ENCODE peak calls at places on chromosomes 7 and 10, in six cellular contexts. Q is left ventricle myocardium inferior, U is uterus, G is pancreas, L is ascending aorta, O is heart left ventricle. F is an unnamed sample. For H3K4me1 and H3K36me3, the result is how much of the 10 kb centered on the place peaks cover.

GRCh38 chr7:112630565-112630964 is 149.8 kb downstream of the LSMEM1 start:
- DNase-seq in G (no peak), O (no peak), U (no peak), L (no peak), Q (no peak), F (no peak)

GRCh38 chr7:117385340-117386124 is 41.8 kb downstream of the ASZ1 start:
- DNase-seq in O (no peak), L (no peak), Q (no peak), U (no peak), G (no peak), F (no peak)

GRCh38 chr10:6056411-6057135 is 5.6 kb downstream of the IL2RA start:
- DNase-seq in L (no peak), U (no peak), Q (no peak), O (no peak), G (no peak), F (no peak)

GRCh38 chr7:106457678-106458077 is 172.9 kb upstream of the NAMPT start:
- DNase-seq in O (no peak), Q (no peak), L (no peak), G (no peak), U (no peak), F (no peak)

GRCh38 chr7:156022483-156023459 is 210.5 kb upstream of the SHH start:
- DNase-seq in O (no peak), Q (no peak), L (no peak), U (no peak), G (no peak), F (no peak)

GRCh38 chr7:1544178-1544895 is 11.7 kb downstream of the TMEM184A start:
- DNase-seq in Q (no peak), O (no peak), U (no peak), G (no peak), L (no peak), F (peak)

GRCh38 chr7:114086491-114086905 is 167.7 kb upstream of the PPP1R3A start:
- DNase-seq in L (no peak), U (peak), G (peak), O (peak), Q (peak), F (peak)

GRCh38 chr7:6443372-6443941 is 4.3 kb downstream of the DAGLB start:
- DNase-seq in Q (no peak), L (no peak), U (no peak), G (no peak), O (no peak), F (no peak)

GRCh38 chr10:86286591-86287421 is 79.8 kb downstream of the GRID1 start:
- DNase-seq in O (no peak), U (no peak), Q (no peak), G (no peak), L (no peak), F (no peak)

GRCh38 chr7:78438433-78438832 is 639.9 kb downstream of the PHTF2 start:
- DNase-seq in G (no peak), Q (no peak), U (no peak), O (no peak), L (no peak), F (no peak)

GRCh38 chr10:124323806-124324205 is 94.9 kb downstream of the OAT start:
- DNase-seq in L (no peak), G (no peak), Q (no peak), O (no peak), U (no peak), F (no peak)

GRCh38 chr10:86647773-86648705 is 6.3 kb upstream of the OPN4 start:
- DNase-seq in L (no peak), U (no peak), Q (no peak), G (no peak), O (no peak), F (no peak)

GRCh38 chr7:52168085-52168484 is 851.5 kb upstream of the COBL start:
- DNase-seq in O (no peak), G (no peak), Q (no peak), U (no peak), L (no peak), F (no peak)

GRCh38 chr7:128406147-128406985 is 3.4 kb downstream of the IMPDH1 start:
- DNase-seq in Q (no peak), U (peak), O (no peak), G (no peak), L (no peak), F (no peak)

GRCh38 chr7:148507741-148508285 is 82.8 kb upstream of the C7orf33 start:
- DNase-seq in O (no peak), L (no peak), U (no peak), Q (no peak), G (no peak), F (no peak)

GRCh38 chr10:106185991-106186390 is 978.5 kb downstream of the SORCS1 start:
- DNase-seq in G (no peak), O (no peak), U (no peak), Q (no peak), L (no peak), F (no peak)

GRCh38 chr10:60726253-60726652 is 52.0 kb upstream of the CDK1 start:
- DNase-seq in G (no peak), L (no peak), U (no peak), Q (no peak), O (no peak), F (no peak)

GRCh38 chr10:114550756-114551290 is 107.3 kb downstream of the ABLIM1 start:
- DNase-seq in G (no peak), U (no peak), Q (no peak), L (no peak), O (no peak), F (no peak)

GRCh38 chr7:36653011-36653670 is 71.2 kb downstream of the AOAH start:
- DNase-seq in L (no peak), G (no peak), Q (no peak), O (no peak), U (no peak), F (no peak)
- H3K4me1 ChIP-seq in L (under half), G (under half), Q (under half), O (under half), U (under half), F (under half)

GRCh38 chr7:145169908-145170307 is 334.1 kb upstream of the TPK1 start:
- DNase-seq in O (no peak), L (no peak), U (no peak), G (no peak), Q (no peak), F (no peak)

DNA sequence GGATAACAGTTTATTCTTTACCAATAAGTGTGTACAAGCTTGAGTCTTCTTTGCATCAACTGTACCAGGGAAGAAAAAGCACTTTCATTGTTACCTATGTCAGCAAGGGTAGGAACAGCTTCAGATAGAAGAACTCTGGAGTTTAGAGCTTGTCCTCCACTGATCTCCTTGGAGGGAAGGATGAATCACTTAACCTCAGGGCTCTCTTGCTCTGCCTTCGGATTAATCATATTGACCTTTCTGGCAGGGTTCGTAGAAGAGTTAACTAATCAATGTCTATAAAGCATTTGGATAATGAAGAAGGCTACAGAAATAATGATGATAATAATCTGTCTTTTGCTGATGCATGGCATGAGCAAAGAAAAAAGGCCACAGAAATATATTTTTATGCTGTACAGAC is 339.5 kb upstream of the TPK1 start:
- DNase-seq in U (no peak), G (no peak), O (no peak), Q (no peak), L (no peak), F (no peak)
- H3K36me3 ChIP-seq in U (under half), G (under half), O (under half), Q (under half), L (under half), F (under half)

DNA sequence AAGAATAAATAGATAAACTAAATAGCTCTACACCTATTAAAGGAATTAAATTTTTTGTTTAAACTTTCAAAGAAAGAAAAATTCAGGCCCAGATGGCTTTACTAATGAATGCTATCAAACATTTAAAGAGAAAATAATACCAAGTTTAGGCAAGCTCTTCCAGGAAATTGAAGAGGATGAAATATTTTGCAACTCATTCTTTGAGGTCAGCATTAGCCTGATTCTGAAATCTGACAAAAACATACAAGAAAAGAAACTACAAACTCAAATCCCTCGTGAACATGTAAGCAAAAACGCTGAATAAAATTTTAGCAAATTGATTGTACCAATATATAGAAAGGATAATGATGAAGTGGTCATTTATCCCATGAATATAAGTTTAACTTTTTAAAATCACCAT is 93.4 kb downstream of the RTKN2 start:
- DNase-seq in O (no peak), G (no peak), Q (no peak), U (no peak), L (no peak), F (no peak)
- H3K4me3 ChIP-seq in O (no peak), G (no peak), Q (no peak), U (no peak), L (no peak), F (no peak)

GRCh38 chr10:14583252-14583651 is 191.4 kb downstream of the FAM107B start:
- DNase-seq in U (no peak), O (no peak), G (no peak), L (no peak), Q (no peak), F (no peak)
- H3K4me1 ChIP-seq in U (under half), O (under half), G (under half), L (under half), Q (under half), F (under half)

GRCh38 chr7:47502240-47502877 is 79.6 kb downstream of the TNS3 start:
- DNase-seq in U (no peak), O (no peak), L (no peak), Q (no peak), G (no peak), F (peak)

GRCh38 chr7:47501406-47501805 is 80.5 kb downstream of the TNS3 start:
- DNase-seq in L (no peak), O (peak), G (no peak), U (peak), Q (no peak), F (peak)

GRCh38 chr7:47497367-47498096 is 84.4 kb downstream of the TNS3 start:
- DNase-seq in U (no peak), L (no peak), G (no peak), O (no peak), Q (no peak), F (peak)

GRCh38 chr7:47498229-47499056 is 83.5 kb downstream of the TNS3 start:
- DNase-seq in O (no peak), G (no peak), L (no peak), Q (no peak), U (no peak), F (peak)

DNA sequence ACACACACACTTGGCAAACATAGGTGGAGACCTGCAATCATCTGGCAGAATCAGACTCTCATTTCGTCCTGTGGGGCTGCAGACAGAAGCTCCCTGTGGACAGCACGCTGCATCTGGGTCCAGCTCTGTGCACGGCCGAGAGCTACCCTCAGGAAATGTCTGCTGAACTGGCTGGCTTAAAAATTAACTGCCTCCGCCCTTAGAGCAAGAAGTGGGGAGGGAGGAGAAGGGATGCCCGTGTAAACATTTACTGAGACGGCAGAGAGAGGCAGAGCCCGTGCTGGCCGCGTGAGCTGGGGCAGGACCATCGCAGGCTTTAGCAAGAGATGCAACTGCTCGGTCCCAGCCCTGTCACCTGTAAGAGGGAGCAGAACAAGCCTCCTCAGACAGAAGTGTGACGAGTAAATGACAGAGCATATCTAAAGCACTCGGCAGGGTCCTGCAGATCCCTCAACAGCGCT is 81.8 kb downstream of the TNS3 start:
- DNase-seq in O (no peak), L (no peak), G (peak), U (no peak), Q (no peak), F (peak)
- H3K36me3 ChIP-seq in O (under half), L (under half), G (under half), U (under half), Q (under half), F (under half)